ENCODE peak calls at places on chromosomes 5 and 9, in six cellular contexts. O is AG09309, C is ELR, K is neural progenitor cell, V is NCI-H2029 treated with DMSO at 0.1 percent for 48 hours, T is left ventricle myocardium superior. X is an unnamed sample.

GRCh38 chr5:371811-372555 is 50.5 kb downstream of the AHRR start:
- DNase-seq in O (no peak), T (peak), K (no peak), C (peak), V (no peak), X (no peak)

GRCh38 chr5:107712359-107712870 is 41.7 kb upstream of the EFNA5 start:
- DNase-seq in V (no peak), O (no peak), C (no peak), K (no peak), T (no peak), X (no peak)

GRCh38 chr9:113578279-113578865 is 114.8 kb downstream of the RGS3 start:
- DNase-seq in O (no peak), K (no peak), C (peak), T (peak), V (no peak), X (no peak)

GRCh38 chr5:139877129-139877597 is 81.6 kb downstream of the PSD2 start:
- DNase-seq in V (no peak), K (no peak), C (peak), O (no peak), T (no peak), X (no peak)

GRCh38 chr5:1661311-1661710 is 137.6 kb upstream of the LPCAT1 start:
- DNase-seq in O (no peak), T (no peak), K (no peak), V (no peak), C (no peak), X (no peak)

GRCh38 chr9:71766663-71767062 is 1.6 kb downstream of the CEMIP2 start:
- DNase-seq in V (no peak), C (peak), K (no peak), T (no peak), O (no peak), X (no peak)

GRCh38 chr5:35417040-35417439 is 186.8 kb upstream of the PRLR start:
- DNase-seq in T (no peak), C (no peak), O (no peak), V (no peak), K (no peak), X (no peak)

GRCh38 chr5:57176350-57176857 is 2.5 kb downstream of the GPBP1 start:
- DNase-seq in V (no peak), T (no peak), O (peak), K (no peak), C (peak), X (no peak)

GRCh38 chr5:121988443-121988842 is 26.7 kb downstream of the SRFBP1 start:
- DNase-seq in C (no peak), V (no peak), O (no peak), T (no peak), K (no peak), X (no peak)

GRCh38 chr9:73684601-73685000 is 532.9 kb downstream of the ANXA1 start:
- DNase-seq in O (no peak), K (no peak), T (no peak), C (no peak), V (no peak), X (no peak)

GRCh38 chr5:50667653-50668403 is 1.4 kb downstream of the PARP8 start:
- DNase-seq in O (no peak), V (peak), K (peak), C (peak), T (peak), X (peak)

GRCh38 chr5:127316013-127316412 is 25.4 kb downstream of the MEGF10 start:
- DNase-seq in V (no peak), C (no peak), K (no peak), T (no peak), O (no peak), X (no peak)

GRCh38 chr5:72231989-72232703 is 87.9 kb downstream of the MRPS27 start:
- DNase-seq in O (no peak), T (no peak), V (no peak), K (no peak), C (no peak), X (peak)

GRCh38 chr5:56164371-56164770 is 68.8 kb downstream of the ANKRD55 start:
- DNase-seq in O (no peak), C (no peak), V (no peak), T (no peak), K (peak), X (peak)

GRCh38 chr9:110744753-110745522 is 76.3 kb downstream of the MUSK start:
- DNase-seq in K (no peak), C (peak), T (no peak), O (peak), V (no peak), X (peak)

GRCh38 chr5:169656125-169656990 is 19.3 kb downstream of the DOCK2 start:
- DNase-seq in K (no peak), C (peak), O (no peak), T (peak), V (no peak), X (no peak)

GRCh38 chr5:59698207-59698606 is 195.3 kb downstream of the PDE4D start:
- DNase-seq in V (no peak), T (no peak), K (no peak), O (no peak), C (no peak), X (no peak)

GRCh38 chr9:33619666-33620404 is 95.8 kb downstream of the ANKRD18B start:
- DNase-seq in O (peak), C (peak), T (no peak), V (no peak), K (no peak), X (no peak)

GRCh38 chr5:73564644-73565165 is 734 bp downstream of the ANKRA2 start:
- DNase-seq in O (no peak), C (peak), T (no peak), K (no peak), V (no peak), X (no peak)